ENCODE peak calls at places on chromosomes 13 and 19, in ten cellular contexts. One of them, this sample, is unnamed.

GRCh38 chr13:76019421-76020044 is 383.4 kb downstream of the LMO7 start:
- DNase-seq in uterus: no peak
- DNase-seq in K562: no peak
- DNase-seq in heart left ventricle: no peak
- DNase-seq in IMR-90: no peak
- DNase-seq in stomach: no peak
- DNase-seq in body of pancreas: no peak
- DNase-seq in adrenal gland: no peak
- DNase-seq in breast epithelium: no peak
- DNase-seq in right lobe of liver: peak; percentile 31
- DNase-seq in this sample: no peak

GRCh38 chr19:19406878-19407639 is 1.6 kb downstream of the GATAD2A start:
- DNase-seq in uterus: no peak
- DNase-seq in K562: no peak
- DNase-seq in heart left ventricle: no peak
- DNase-seq in IMR-90: peak; percentile 45
- DNase-seq in stomach: peak; percentile 59
- DNase-seq in body of pancreas: peak; percentile 49
- DNase-seq in adrenal gland: no peak
- DNase-seq in breast epithelium: no peak
- DNase-seq in right lobe of liver: peak; percentile 39
- DNase-seq in this sample: no peak

GRCh38 chr19:33297401-33298145 is 4.8 kb downstream of the CEBPA start:
- DNase-seq in uterus: peak; percentile 4
- DNase-seq in K562: no peak
- DNase-seq in heart left ventricle: no peak
- DNase-seq in IMR-90: no peak
- DNase-seq in stomach: no peak
- DNase-seq in body of pancreas: no peak
- DNase-seq in adrenal gland: no peak
- DNase-seq in breast epithelium: peak; percentile 41
- DNase-seq in right lobe of liver: no peak
- DNase-seq in this sample: no peak

GRCh38 chr19:31272707-31273106 is 76.5 kb downstream of the TSHZ3 start:
- DNase-seq in uterus: no peak
- DNase-seq in K562: no peak
- DNase-seq in heart left ventricle: no peak
- DNase-seq in IMR-90: no peak
- DNase-seq in stomach: no peak
- DNase-seq in body of pancreas: no peak
- DNase-seq in adrenal gland: no peak
- DNase-seq in breast epithelium: no peak
- DNase-seq in right lobe of liver: peak; percentile 2
- DNase-seq in this sample: no peak

GRCh38 chr19:28744943-28745342 is 468.0 kb downstream of the UQCRFS1 start:
- DNase-seq in uterus: no peak
- DNase-seq in K562: no peak
- DNase-seq in heart left ventricle: no peak
- DNase-seq in IMR-90: no peak
- DNase-seq in stomach: no peak
- DNase-seq in body of pancreas: no peak
- DNase-seq in adrenal gland: no peak
- DNase-seq in breast epithelium: no peak
- DNase-seq in right lobe of liver: no peak
- DNase-seq in this sample: no peak

GRCh38 chr19:4754248-4754647 is 30.6 kb upstream of the DPP9 start:
- DNase-seq in uterus: no peak
- DNase-seq in K562: no peak
- DNase-seq in heart left ventricle: no peak
- DNase-seq in IMR-90: peak; percentile 13
- DNase-seq in stomach: no peak
- DNase-seq in body of pancreas: no peak
- DNase-seq in adrenal gland: no peak
- DNase-seq in breast epithelium: no peak
- DNase-seq in right lobe of liver: no peak
- DNase-seq in this sample: no peak

GRCh38 chr13:21318891-21319532 is 140.1 kb downstream of the ZDHHC20 start:
- DNase-seq in uterus: no peak
- DNase-seq in K562: no peak
- DNase-seq in heart left ventricle: no peak
- DNase-seq in IMR-90: no peak
- DNase-seq in stomach: no peak
- DNase-seq in body of pancreas: no peak
- DNase-seq in adrenal gland: no peak
- DNase-seq in breast epithelium: no peak
- DNase-seq in right lobe of liver: no peak
- DNase-seq in this sample: no peak

GRCh38 chr13:25836709-25837316 is 215.0 kb downstream of the SHISA2 start:
- DNase-seq in uterus: no peak
- DNase-seq in K562: no peak
- DNase-seq in heart left ventricle: no peak
- DNase-seq in IMR-90: no peak
- DNase-seq in stomach: no peak
- DNase-seq in body of pancreas: no peak
- DNase-seq in adrenal gland: no peak
- DNase-seq in breast epithelium: no peak
- DNase-seq in right lobe of liver: no peak
- DNase-seq in this sample: no peak

GRCh38 chr19:33304760-33305647 is 2.7 kb upstream of the CEBPA start:
- DNase-seq in uterus: no peak
- DNase-seq in K562: peak; percentile 49
- DNase-seq in heart left ventricle: no peak
- DNase-seq in IMR-90: no peak
- DNase-seq in stomach: peak; percentile 77
- DNase-seq in body of pancreas: peak; percentile 42
- DNase-seq in adrenal gland: no peak
- DNase-seq in breast epithelium: peak; percentile 34
- DNase-seq in right lobe of liver: peak; percentile 79
- DNase-seq in this sample: no peak

GRCh38 chr13:108408670-108409069 is 139.2 kb downstream of the TNFSF13B start:
- DNase-seq in uterus: no peak
- DNase-seq in K562: no peak
- DNase-seq in heart left ventricle: no peak
- DNase-seq in IMR-90: no peak
- DNase-seq in stomach: no peak
- DNase-seq in body of pancreas: no peak
- DNase-seq in adrenal gland: no peak
- DNase-seq in breast epithelium: no peak
- DNase-seq in right lobe of liver: no peak
- DNase-seq in this sample: no peak

GRCh38 chr19:19748249-19748938 is 15.5 kb upstream of the ZNF14 start:
- DNase-seq in uterus: no peak
- DNase-seq in K562: no peak
- DNase-seq in heart left ventricle: no peak
- DNase-seq in IMR-90: no peak
- DNase-seq in stomach: peak; percentile 10
- DNase-seq in body of pancreas: no peak
- DNase-seq in adrenal gland: no peak
- DNase-seq in breast epithelium: peak; percentile 15
- DNase-seq in right lobe of liver: no peak
- DNase-seq in this sample: no peak

GRCh38 chr13:95498886-95499285 is 53.6 kb upstream of the CLDN10 start:
- DNase-seq in uterus: no peak
- DNase-seq in K562: no peak
- DNase-seq in heart left ventricle: no peak
- DNase-seq in IMR-90: no peak
- DNase-seq in stomach: no peak
- DNase-seq in body of pancreas: no peak
- DNase-seq in adrenal gland: no peak
- DNase-seq in breast epithelium: no peak
- DNase-seq in right lobe of liver: no peak
- DNase-seq in this sample: no peak

GRCh38 chr13:30373727-30374126 is 48.6 kb upstream of the UBE2L5 start:
- DNase-seq in uterus: no peak
- DNase-seq in K562: no peak
- DNase-seq in heart left ventricle: no peak
- DNase-seq in IMR-90: no peak
- DNase-seq in stomach: no peak
- DNase-seq in body of pancreas: no peak
- DNase-seq in adrenal gland: no peak
- DNase-seq in breast epithelium: no peak
- DNase-seq in right lobe of liver: no peak
- DNase-seq in this sample: peak; percentile 72
- H3K4me3 ChIP-seq in uterus: no peak overlapping the region
- H3K4me3 ChIP-seq in K562: no peak overlapping the region
- H3K4me3 ChIP-seq in heart left ventricle: no peak overlapping the region
- H3K4me3 ChIP-seq in IMR-90: no peak overlapping the region
- H3K4me3 ChIP-seq in stomach: no peak overlapping the region
- H3K4me3 ChIP-seq in body of pancreas: no peak overlapping the region
- H3K4me3 ChIP-seq in adrenal gland: no peak overlapping the region
- H3K4me3 ChIP-seq in breast epithelium: no peak overlapping the region
- H3K4me3 ChIP-seq in right lobe of liver: no peak overlapping the region
- H3K4me3 ChIP-seq in this sample: no peak overlapping the region

DNA sequence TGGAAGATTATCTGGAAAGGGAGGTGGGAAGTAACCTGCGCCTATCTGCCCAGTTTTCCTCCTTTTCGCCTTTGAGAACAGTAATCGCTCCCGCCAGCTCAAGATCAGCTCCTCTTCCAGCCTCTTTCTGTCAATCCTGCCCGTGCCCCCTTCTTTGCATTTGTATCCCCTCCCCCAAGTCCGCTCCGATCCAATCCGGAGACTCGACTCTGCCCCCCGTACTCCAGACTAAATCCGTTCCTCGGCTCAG is 327 bp upstream of the RAB4B start:
- DNase-seq in uterus: no peak
- DNase-seq in K562: no peak
- DNase-seq in heart left ventricle: no peak
- DNase-seq in IMR-90: no peak
- DNase-seq in stomach: no peak
- DNase-seq in body of pancreas: no peak
- DNase-seq in adrenal gland: no peak
- DNase-seq in breast epithelium: no peak
- DNase-seq in right lobe of liver: no peak
- DNase-seq in this sample: no peak
- TF ChIP-seq POLR2A in uterus: peak; percentile 84
- TF ChIP-seq POLR2A in K562: peak; percentile 63
- TF ChIP-seq POLR2A in heart left ventricle: peak; percentile 84
- TF ChIP-seq POLR2A in IMR-90: peak; percentile 54
- TF ChIP-seq POLR2A in stomach: no peak
- TF ChIP-seq POLR2A in body of pancreas: peak; percentile 80
- TF ChIP-seq POLR2A in adrenal gland: peak; percentile 95
- TF ChIP-seq POLR2A in breast epithelium: no peak
- TF ChIP-seq POLR2A in right lobe of liver: peak; percentile 64
- TF ChIP-seq POLR2A in this sample: no peak

GRCh38 chr19:11197291-11198174 is at the start of gene KANK2:
- DNase-seq in uterus: peak; percentile 86
- DNase-seq in K562: peak; percentile 98
- DNase-seq in heart left ventricle: peak; percentile 90
- DNase-seq in IMR-90: peak; percentile 55
- DNase-seq in stomach: peak; percentile 91
- DNase-seq in body of pancreas: peak; percentile 94
- DNase-seq in adrenal gland: peak; percentile 91
- DNase-seq in breast epithelium: peak; percentile 91
- DNase-seq in right lobe of liver: peak; percentile 91
- DNase-seq in this sample: peak; percentile 95

GRCh38 chr19:11198769-11199469 is 1.6 kb upstream of the KANK2 start:
- DNase-seq in uterus: no peak
- DNase-seq in K562: no peak
- DNase-seq in heart left ventricle: no peak
- DNase-seq in IMR-90: no peak
- DNase-seq in stomach: no peak
- DNase-seq in body of pancreas: no peak
- DNase-seq in adrenal gland: no peak
- DNase-seq in breast epithelium: no peak
- DNase-seq in right lobe of liver: no peak
- DNase-seq in this sample: no peak

GRCh38 chr19:11196406-11197287 is 698 bp downstream of the KANK2 start:
- DNase-seq in uterus: peak; percentile 60
- DNase-seq in K562: peak; percentile 72
- DNase-seq in heart left ventricle: peak; percentile 64
- DNase-seq in IMR-90: peak; percentile 28
- DNase-seq in stomach: peak; percentile 36
- DNase-seq in body of pancreas: peak; percentile 48
- DNase-seq in adrenal gland: peak; percentile 54
- DNase-seq in breast epithelium: no peak
- DNase-seq in right lobe of liver: no peak
- DNase-seq in this sample: no peak

GRCh38 chr19:11199517-11199916 is 2.2 kb upstream of the KANK2 start:
- DNase-seq in uterus: no peak
- DNase-seq in K562: no peak
- DNase-seq in heart left ventricle: no peak
- DNase-seq in IMR-90: no peak
- DNase-seq in stomach: no peak
- DNase-seq in body of pancreas: no peak
- DNase-seq in adrenal gland: no peak
- DNase-seq in breast epithelium: no peak
- DNase-seq in right lobe of liver: no peak
- DNase-seq in this sample: no peak

DNA sequence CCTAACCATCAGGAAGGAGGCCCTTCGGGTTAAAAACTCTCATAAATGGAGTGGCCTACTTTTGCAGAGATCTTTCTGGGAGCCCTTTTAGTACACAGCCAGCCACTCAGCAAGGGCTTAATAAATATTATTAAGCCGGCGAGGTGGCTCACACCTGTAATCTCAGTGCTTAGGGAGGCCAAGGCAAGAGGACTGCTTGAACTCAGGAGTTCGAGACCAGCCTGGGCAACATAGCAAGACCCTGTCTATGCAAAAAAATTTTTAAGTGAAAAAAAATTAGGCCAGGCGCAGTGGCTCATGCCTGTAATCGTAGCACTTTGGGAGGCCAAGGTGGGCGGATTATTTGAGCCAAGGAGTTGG is 810 bp upstream of the KANK2 start:
- DNase-seq in uterus: no peak
- DNase-seq in K562: no peak
- DNase-seq in heart left ventricle: no peak
- DNase-seq in IMR-90: no peak
- DNase-seq in stomach: no peak
- DNase-seq in body of pancreas: no peak
- DNase-seq in adrenal gland: no peak
- DNase-seq in breast epithelium: no peak
- DNase-seq in right lobe of liver: no peak
- DNase-seq in this sample: no peak
- TF ChIP-seq CTCF in uterus: no peak
- TF ChIP-seq CTCF in K562: no peak
- TF ChIP-seq CTCF in heart left ventricle: no peak
- TF ChIP-seq CTCF in IMR-90: no peak
- TF ChIP-seq CTCF in stomach: no peak
- TF ChIP-seq CTCF in body of pancreas: no peak
- TF ChIP-seq CTCF in adrenal gland: no peak
- TF ChIP-seq CTCF in breast epithelium: no peak
- TF ChIP-seq CTCF in right lobe of liver: no peak
- TF ChIP-seq CTCF in this sample: no peak

DNA sequence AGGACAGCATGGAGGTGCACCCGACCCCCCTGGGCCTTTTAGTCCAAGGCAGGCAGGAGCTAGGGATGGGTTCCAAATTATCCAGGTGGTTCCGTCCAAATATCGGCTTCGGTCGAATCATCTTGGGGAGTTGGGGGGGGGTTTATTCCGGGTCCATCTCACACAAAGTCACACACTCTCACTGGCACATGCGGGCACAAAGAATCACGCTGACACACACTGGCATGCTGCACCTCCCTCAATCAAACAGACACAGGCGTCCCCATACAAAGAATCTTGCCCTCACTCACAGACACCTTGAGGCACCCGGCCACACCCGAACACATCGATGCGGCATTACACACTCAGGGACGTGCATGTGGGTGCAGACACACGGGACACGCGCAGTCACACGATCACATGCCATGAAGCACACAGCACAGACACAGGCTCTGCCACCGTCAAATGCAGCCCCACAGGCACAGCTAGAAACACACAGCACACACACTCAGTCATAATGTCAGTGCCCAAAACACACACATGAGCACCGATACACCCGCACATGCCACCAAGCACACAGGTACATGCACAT is 7.8 kb downstream of the NFIX start:
- DNase-seq in uterus: no peak
- DNase-seq in K562: no peak
- DNase-seq in heart left ventricle: no peak
- DNase-seq in IMR-90: no peak
- DNase-seq in stomach: no peak
- DNase-seq in body of pancreas: no peak
- DNase-seq in adrenal gland: no peak
- DNase-seq in breast epithelium: no peak
- DNase-seq in right lobe of liver: no peak
- DNase-seq in this sample: no peak
- H3K4me3 ChIP-seq in uterus: peak overlapping the region; percentile 46
- H3K4me3 ChIP-seq in K562: no peak overlapping the region
- H3K4me3 ChIP-seq in heart left ventricle: peak overlapping the region; percentile 45
- H3K4me3 ChIP-seq in IMR-90: no peak overlapping the region
- H3K4me3 ChIP-seq in stomach: peak overlapping the region; percentile 40
- H3K4me3 ChIP-seq in body of pancreas: no peak overlapping the region
- H3K4me3 ChIP-seq in adrenal gland: no peak overlapping the region
- H3K4me3 ChIP-seq in breast epithelium: no peak overlapping the region
- H3K4me3 ChIP-seq in right lobe of liver: no peak overlapping the region
- H3K4me3 ChIP-seq in this sample: no peak overlapping the region